ENCODE peak calls at places on chromosomes 2 and 18, in five cellular contexts. Y, W, T, H and K are unnamed samples.

GRCh38 chr2:171882095-171882769 is 11.8 kb downstream of the SLC25A12 start:
- DNase-seq in Y (no peak), T (no peak), H (no peak), W (no peak), K (no peak)

GRCh38 chr2:68766378-68766845 is 31.8 kb downstream of the ARHGAP25 start:
- DNase-seq in T (peak; percentile 69), H (peak; percentile 48), W (peak; percentile 94), Y (peak; percentile 90), K (peak; percentile 56)

GRCh38 chr2:3626817-3627499 is 31.0 kb upstream of the ALLC start:
- DNase-seq in H (peak; percentile 23), Y (peak; percentile 59), T (peak; percentile 64), W (peak; percentile 21), K (no peak)

GRCh38 chr18:63138469-63139340 is 180.9 kb downstream of the BCL2 start:
- DNase-seq in H (no peak), T (no peak), Y (peak; percentile 84), W (no peak), K (peak; percentile 58)

GRCh38 chr2:73263540-73264331 is 20.5 kb downstream of the FBXO41 start:
- DNase-seq in Y (no peak), H (no peak), W (no peak), T (no peak), K (no peak)

GRCh38 chr2:171811229-171811628 is 82.8 kb downstream of the SLC25A12 start:
- DNase-seq in Y (no peak), T (no peak), H (no peak), W (no peak), K (no peak)

GRCh38 chr2:18001671-18002070 is 123.2 kb downstream of the KCNS3 start:
- DNase-seq in H (no peak), T (no peak), Y (no peak), W (no peak), K (no peak)

GRCh38 chr2:182482511-182482910 is 55.7 kb upstream of the PDE1A start:
- DNase-seq in W (no peak), Y (no peak), T (no peak), H (no peak), K (no peak)

GRCh38 chr2:150630587-150631235 is 143.2 kb upstream of the RND3 start:
- DNase-seq in H (no peak), W (no peak), T (no peak), Y (no peak), K (no peak)

GRCh38 chr18:34990571-34990970 is 50.6 kb upstream of the MAPRE2 start:
- DNase-seq in Y (no peak), T (no peak), H (no peak), W (no peak), K (no peak)

GRCh38 chr2:109404681-109405080 is 209.1 kb downstream of the SEPTIN10 start:
- DNase-seq in H (no peak), T (no peak), Y (no peak), W (no peak), K (no peak)

GRCh38 chr2:174153757-174154680 is 94.3 kb downstream of the OLA1 start:
- DNase-seq in T (no peak), W (no peak), Y (no peak), H (no peak), K (no peak)

GRCh38 chr2:215010390-215010789 is 128.0 kb downstream of the ABCA12 start:
- DNase-seq in T (no peak), H (no peak), Y (no peak), W (no peak), K (no peak)

GRCh38 chr2:189402932-189403331 is 38.3 kb upstream of the WDR75 start:
- DNase-seq in W (no peak), Y (no peak), T (no peak), H (no peak), K (no peak)

GRCh38 chr2:102632380-102633175 is 13.2 kb downstream of the SLC9A2 start:
- DNase-seq in Y (no peak), T (no peak), H (no peak), W (no peak), K (no peak)

GRCh38 chr18:12886498-12887126 is 2.6 kb upstream of the PTPN2 start:
- DNase-seq in H (no peak), W (no peak), Y (no peak), T (no peak), K (no peak)

GRCh38 chr18:7273301-7273911 is 42.5 kb downstream of the LRRC30 start:
- DNase-seq in H (peak; percentile 29), Y (peak; percentile 78), T (peak; percentile 81), W (peak; percentile 71), K (peak; percentile 15)

GRCh38 chr18:78857252-78858150 is 122.1 kb upstream of the SALL3 start:
- DNase-seq in T (no peak), W (no peak), H (no peak), Y (no peak), K (no peak)

GRCh38 chr2:164692114-164692513 is 70.8 kb upstream of the GRB14 start:
- DNase-seq in Y (no peak), H (no peak), T (no peak), W (no peak), K (no peak)

GRCh38 chr2:25294573-25295462 is 46.9 kb downstream of the DNMT3A start:
- DNase-seq in T (peak; percentile 82), H (peak; percentile 80), W (peak; percentile 86), Y (peak; percentile 99), K (peak; percentile 80)

GRCh38 chr2:101616411-101616810 is 81.1 kb upstream of the MAP4K4 start:
- DNase-seq in T (no peak), W (no peak), H (peak; percentile 36), Y (no peak), K (no peak)

GRCh38 chr2:2868065-2868464 is 509.6 kb downstream of the EIPR1 start:
- DNase-seq in Y (no peak), T (no peak), H (no peak), W (no peak), K (no peak)

GRCh38 chr2:29700560-29700959 is 220.8 kb downstream of the ALK start:
- DNase-seq in T (no peak), H (no peak), W (no peak), Y (no peak), K (no peak)

GRCh38 chr2:58046335-58046584 is 346 bp upstream of the VRK2 start:
- DNase-seq in T (no peak), H (no peak), Y (no peak), W (no peak), K (no peak)

GRCh38 chr2:197927994-197928393 is 123.6 kb downstream of the PLCL1 start:
- DNase-seq in T (no peak), H (no peak), W (no peak), Y (no peak), K (no peak)

GRCh38 chr2:30266051-30266621 is 34.8 kb downstream of the LBH start:
- DNase-seq in Y (peak; percentile 90), H (peak; percentile 36), T (no peak), W (peak; percentile 40), K (peak; percentile 34)

GRCh38 chr2:170716851-170717598 is 1.9 kb downstream of the SP5 start:
- DNase-seq in Y (peak; percentile 80), W (peak; percentile 68), T (peak; percentile 81), H (peak; percentile 58), K (peak; percentile 25)

GRCh38 chr18:26628017-26628416 is 79.7 kb upstream of the KCTD1 start:
- DNase-seq in H (no peak), W (no peak), T (no peak), Y (no peak), K (no peak)
- H3K27ac ChIP-seq in H (no peak overlapping the region), W (no peak overlapping the region), T (no peak overlapping the region), Y (no peak overlapping the region), K (no peak overlapping the region)

DNA sequence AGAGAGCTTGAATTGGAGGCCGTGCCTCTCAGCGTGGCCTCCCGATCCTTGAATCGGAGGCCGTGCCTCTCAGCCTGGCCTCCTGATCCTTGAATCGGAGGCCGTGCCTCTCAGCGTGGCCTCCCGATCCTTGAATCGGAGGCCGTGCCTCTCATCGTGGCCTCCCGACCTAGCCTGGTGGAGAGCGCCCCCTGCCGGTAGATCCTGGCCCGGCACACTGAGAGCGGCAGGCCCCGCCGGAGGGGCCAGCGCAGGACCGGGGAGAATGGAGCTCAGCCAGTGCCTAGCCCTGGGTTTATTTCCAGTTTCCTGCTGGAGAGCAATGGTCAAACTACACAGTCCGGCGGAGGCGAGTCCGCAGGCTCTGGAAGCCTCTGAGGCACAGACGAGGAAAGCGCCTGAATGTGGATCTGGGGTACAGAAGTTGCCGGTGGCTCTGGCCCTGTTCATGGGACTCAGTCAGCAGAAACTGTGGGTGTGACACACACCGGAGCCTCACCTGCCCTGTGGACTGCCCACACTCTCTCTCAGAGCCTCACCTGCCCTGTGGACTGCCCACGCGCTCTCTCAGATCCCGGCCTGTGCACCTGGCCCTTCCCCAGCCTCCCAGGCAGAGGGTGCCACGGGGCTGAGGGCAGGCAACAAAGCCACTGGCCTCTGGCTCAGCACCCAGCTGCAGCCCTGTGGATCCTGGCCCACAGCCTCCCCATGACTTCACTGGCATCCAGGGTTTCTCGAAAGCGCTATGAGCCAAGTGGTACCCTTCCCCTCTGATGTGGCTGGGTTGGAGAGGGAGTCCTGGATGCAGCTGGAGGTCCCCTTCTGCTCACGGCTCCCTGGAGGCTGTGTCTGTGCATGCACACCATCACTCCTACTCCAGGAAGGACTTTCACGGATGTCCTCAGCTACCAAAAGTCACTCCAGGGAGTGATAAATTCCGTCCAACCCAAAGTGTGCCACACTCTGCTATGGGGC is 1.5 kb downstream of the IL36B start:
- DNase-seq in H (no peak), T (no peak), W (no peak), Y (no peak), K (no peak)
- TF ChIP-seq POLR2A in H (no peak), T (no peak), W (no peak), Y (no peak), K (no peak)

GRCh38 chr2:857081-857480 is 93.6 kb upstream of the SNTG2 start:
- DNase-seq in W (no peak), T (no peak), H (no peak), Y (no peak), K (no peak)

GRCh38 chr2:856041-856440 is 94.6 kb upstream of the SNTG2 start:
- DNase-seq in W (no peak), T (no peak), H (no peak), Y (no peak), K (no peak)

GRCh38 chr2:854460-854859 is 96.2 kb upstream of the SNTG2 start:
- DNase-seq in Y (no peak), W (no peak), H (peak; percentile 60), T (no peak), K (peak; percentile 66)

GRCh38 chr2:853203-853870 is 97.3 kb upstream of the SNTG2 start:
- DNase-seq in W (no peak), T (no peak), Y (no peak), H (no peak), K (no peak)

DNA sequence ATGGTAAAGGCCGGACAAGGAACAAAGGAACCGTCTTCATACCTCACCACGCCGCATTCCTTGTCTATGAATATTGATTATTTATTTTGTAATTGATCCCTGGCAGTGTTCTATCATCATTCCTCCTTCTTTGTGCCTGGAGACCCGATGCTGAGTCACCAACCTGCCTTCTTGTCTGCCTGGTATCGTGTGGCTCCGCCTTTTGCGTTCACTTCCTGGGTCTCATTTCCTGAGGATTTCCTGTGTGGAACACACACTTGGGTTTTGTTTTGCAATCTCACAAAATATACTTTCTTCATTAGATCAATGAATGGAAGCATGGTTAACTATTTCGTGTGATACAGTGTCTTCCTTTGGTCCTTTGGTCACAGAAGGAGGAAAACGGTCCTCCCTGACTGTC is 95.5 kb upstream of the SNTG2 start:
- DNase-seq in H (no peak), W (no peak), T (no peak), Y (no peak), K (no peak)
- TF ChIP-seq POLR2AphosphoS5 in H (no peak), W (no peak), T (no peak), Y (no peak), K (no peak)

DNA sequence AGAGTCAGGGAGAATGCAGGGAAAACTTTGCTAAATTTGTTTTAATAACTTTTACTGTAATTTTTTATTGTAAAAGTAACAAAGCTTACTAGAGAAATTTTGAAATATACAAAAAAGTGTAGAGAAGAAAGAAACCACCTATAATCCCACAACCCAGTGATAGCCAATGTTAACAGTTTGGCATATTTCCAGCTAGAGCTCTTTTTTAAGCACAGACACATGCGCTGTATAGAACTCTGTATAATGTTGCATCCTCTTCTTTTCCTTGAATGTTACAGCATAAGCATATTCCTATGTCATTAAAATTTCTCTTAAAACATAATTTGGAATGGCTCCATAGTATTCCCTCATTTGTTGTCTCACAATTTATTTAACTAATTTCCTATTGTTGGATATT is 37.4 kb upstream of the EPAS1 start:
- DNase-seq in H (no peak), T (no peak), Y (no peak), W (no peak), K (no peak)
- H3K27ac ChIP-seq in H (no peak overlapping the region), T (no peak overlapping the region), Y (no peak overlapping the region), W (peak overlapping the region; percentile 37), K (peak overlapping the region; percentile 10)